ENCODE peak calls at places on chromosomes 7 and 10, in eight cellular contexts. J is HepG2, O is Panc1, Y is HCT116, G is HL-60, Q is SK-N-SH, D is GM12878, E is K562. W is an unnamed sample.

GRCh38 chr7:36129048-36129534 is 24.0 kb upstream of the EEPD1 start:
- DNase-seq in G (no peak), D (no peak), Y (no peak), O (peak; percentile 82), Q (no peak), J (peak; percentile 48), E (no peak), W (no peak)

GRCh38 chr7:107233174-107233573 is 64.4 kb downstream of the HBP1 start:
- DNase-seq in Y (no peak), E (no peak), Q (no peak), O (no peak), D (peak; percentile 13), J (no peak), G (no peak), W (peak; percentile 37)

GRCh38 chr7:16357921-16358320 is 63.4 kb downstream of the CRPPA start:
- DNase-seq in O (no peak), Q (peak; percentile 62), D (no peak), E (no peak), J (no peak), Y (no peak), G (no peak), W (no peak)

GRCh38 chr7:79876769-79877362 is 257.8 kb upstream of the GNAI1 start:
- DNase-seq in Q (no peak), J (no peak), G (no peak), E (no peak), D (no peak), Y (no peak), O (peak; percentile 33), W (no peak)

GRCh38 chr10:60916025-60916424 is 28.0 kb downstream of the RHOBTB1 start:
- DNase-seq in Q (no peak), D (no peak), O (no peak), Y (no peak), J (no peak), G (no peak), E (peak; percentile 20), W (peak; percentile 60)

GRCh38 chr10:79930751-79931150 is 18.2 kb downstream of the SFTPD start:
- DNase-seq in G (no peak), Q (no peak), D (no peak), E (no peak), J (no peak), Y (no peak), O (no peak), W (no peak)

GRCh38 chr10:123390332-123390731 is 236.1 kb downstream of the BUB3 start:
- DNase-seq in O (no peak), E (no peak), Y (no peak), Q (peak; percentile 17), G (no peak), D (no peak), J (no peak), W (peak; percentile 35)

GRCh38 chr7:76196786-76197185 is 4.9 kb upstream of the SRRM3 start:
- DNase-seq in D (no peak), O (no peak), Q (no peak), Y (no peak), G (no peak), E (no peak), J (no peak), W (no peak)

GRCh38 chr7:30836991-30837390 is 65.8 kb downstream of the MINDY4 start:
- DNase-seq in J (no peak), D (no peak), Q (no peak), O (no peak), G (no peak), Y (no peak), E (no peak), W (no peak)

GRCh38 chr7:50622821-50623220 is 57.6 kb upstream of the DDC start:
- DNase-seq in O (no peak), G (no peak), D (no peak), Y (no peak), Q (no peak), E (no peak), J (no peak), W (no peak)

GRCh38 chr7:36132025-36132424 is 21.0 kb upstream of the EEPD1 start:
- DNase-seq in E (no peak), O (no peak), Q (no peak), J (peak; percentile 21), Y (no peak), G (no peak), D (no peak), W (no peak)

GRCh38 chr10:110861930-110862677 is 9.6 kb upstream of the PDCD4 start:
- DNase-seq in J (no peak), O (no peak), E (no peak), D (no peak), G (peak; percentile 61), Q (no peak), Y (no peak), W (no peak)

GRCh38 chr7:14902589-14902963 is at the start of gene DGKB:
- DNase-seq in D (no peak), O (no peak), E (no peak), Y (no peak), J (no peak), G (no peak), Q (peak; percentile 52), W (peak; percentile 70)

GRCh38 chr7:117672433-117672832 is 192.6 kb downstream of the CFTR start:
- DNase-seq in Q (no peak), O (no peak), J (no peak), Y (no peak), G (no peak), E (no peak), D (no peak), W (no peak)

GRCh38 chr7:27194641-27195379 is 5.1 kb downstream of the HOXA13 start:
- DNase-seq in Q (no peak), Y (no peak), E (no peak), D (no peak), O (no peak), J (no peak), G (no peak), W (no peak)

GRCh38 chr7:77537136-77537594 is at the start of gene PTPN12:
- DNase-seq in Q (no peak), Y (no peak), G (peak; percentile 85), E (no peak), J (no peak), O (no peak), D (no peak), W (peak; percentile 74)
- TF ChIP-seq POLR2AphosphoS5 in Q (no peak), Y (no peak), G (no peak), E (no peak), J (no peak), O (no peak), D (no peak), W (no peak)

DNA sequence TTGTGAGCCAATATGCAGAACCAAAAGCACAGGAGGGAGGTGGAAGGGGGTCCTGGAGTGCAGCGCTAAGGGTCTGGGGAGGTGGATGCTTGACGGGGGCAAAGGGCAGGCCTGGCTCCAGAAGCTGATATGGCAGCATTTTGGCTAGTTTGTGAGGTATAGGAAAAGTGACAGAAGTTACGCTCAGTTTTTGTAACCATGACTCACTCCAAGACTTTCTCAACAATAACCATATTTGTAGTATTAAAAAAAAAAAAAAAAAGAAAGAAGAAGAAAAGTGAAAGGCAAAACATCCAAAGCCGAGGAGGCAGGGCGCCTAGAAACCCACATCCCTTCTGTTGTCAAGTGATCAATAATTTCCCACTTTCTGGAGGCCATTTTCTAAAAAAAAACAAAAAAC is 92.3 kb downstream of the RNF216 start:
- DNase-seq in Q (no peak), E (no peak), O (no peak), J (no peak), Y (no peak), D (no peak), G (no peak), W (no peak)
- H3K27ac ChIP-seq in Q (no peak overlapping the region), E (no peak overlapping the region), O (no peak overlapping the region), J (no peak overlapping the region), Y (no peak overlapping the region), D (peak overlapping the region; percentile 59), G (peak overlapping the region; percentile 34), W (peak overlapping the region; percentile 27)

DNA sequence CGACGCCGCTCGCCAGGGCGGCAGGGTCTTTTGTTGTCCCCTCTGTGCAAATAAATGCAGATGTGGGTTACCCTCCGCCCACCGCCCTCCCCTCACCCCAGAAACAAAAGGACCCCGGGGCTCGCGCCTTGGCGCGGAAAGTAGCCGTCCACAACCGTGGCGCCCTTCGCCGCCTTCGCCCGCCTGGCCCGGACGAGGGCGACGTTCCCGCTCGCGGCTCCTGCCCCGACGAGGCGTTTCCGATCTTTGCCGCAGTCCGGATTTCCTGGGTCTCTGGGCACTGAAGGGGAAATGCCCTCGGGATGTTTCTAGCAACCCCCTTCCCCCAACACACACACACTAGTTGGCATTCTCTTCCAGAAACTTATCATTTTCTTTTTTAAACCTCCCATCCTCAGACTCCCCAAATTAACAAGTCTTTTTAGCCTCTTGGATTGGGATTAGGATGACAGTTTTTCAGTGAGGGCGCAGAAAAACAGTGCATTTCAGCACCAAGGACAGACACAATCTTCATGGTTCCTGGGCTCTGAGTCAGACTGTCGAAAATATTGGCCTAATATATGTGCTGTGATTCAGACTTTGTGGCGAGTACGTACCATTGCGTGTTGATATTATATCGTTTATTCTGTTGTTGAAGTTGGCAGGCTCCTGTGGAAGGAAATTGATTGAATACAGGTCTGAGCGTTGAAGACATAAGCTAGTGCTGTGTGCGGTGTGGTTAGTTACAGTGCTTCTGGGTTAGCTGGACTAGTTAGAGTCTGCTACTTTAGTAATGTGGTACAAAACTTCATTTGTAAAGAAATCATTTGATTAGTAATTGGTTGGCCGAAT is 803 bp downstream of the PHYHIPL start:
- DNase-seq in Q (peak; percentile 69), E (no peak), G (no peak), Y (no peak), O (no peak), J (peak; percentile 80), D (no peak), W (peak; percentile 75)
- TF ChIP-seq REST in Q (peak; percentile 99), E (no peak), G (peak; percentile 89), Y (peak; percentile 60), O (peak; percentile 83), J (peak; percentile 63), D (peak; percentile 93), W (peak; percentile 83)

DNA sequence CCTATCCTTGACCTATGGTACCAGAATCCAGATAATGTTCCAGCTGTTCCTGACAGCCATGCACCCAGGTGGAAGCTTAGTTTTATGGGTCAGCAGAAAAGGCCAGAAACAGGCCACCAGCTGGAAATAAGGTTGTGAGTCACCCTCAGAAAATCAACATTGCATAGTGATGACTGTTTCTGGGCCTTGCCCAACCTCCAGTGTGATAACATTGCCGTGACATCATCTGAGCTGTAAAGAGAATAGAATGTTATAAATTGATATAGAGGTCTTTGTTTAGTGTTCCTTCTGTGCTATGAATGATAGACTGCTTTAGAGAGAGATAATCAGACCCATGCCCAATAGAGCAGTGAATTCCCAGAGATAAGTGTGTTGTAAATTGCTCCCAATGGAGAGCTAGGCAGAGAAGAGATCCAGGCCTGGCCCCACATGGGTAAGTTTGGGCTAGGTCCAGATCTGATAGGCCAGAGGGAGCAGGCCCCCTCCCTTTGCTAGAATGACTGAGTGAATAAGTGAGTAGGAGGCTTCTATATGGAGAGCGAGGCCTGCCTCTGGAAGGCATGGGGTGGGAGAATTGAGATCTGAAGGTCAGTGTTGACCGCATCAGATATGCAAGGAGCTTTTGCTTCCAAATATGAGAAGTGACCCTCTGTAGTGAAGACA is 14.2 kb upstream of the HPS1 start:
- DNase-seq in G (no peak), Y (peak; percentile 75), J (peak; percentile 77), Q (peak; percentile 83), O (peak; percentile 84), D (no peak), E (peak; percentile 85), W (no peak)
- TF ChIP-seq POLR2AphosphoS5 in G (no peak), Y (peak; percentile 64), J (no peak), Q (peak; percentile 81), O (peak; percentile 74), D (no peak), E (peak; percentile 77), W (no peak)